ENCODE peak calls at places on chromosomes 7 and 10, in eight cellular contexts. One of them, this sample, is unnamed.

GRCh38 chr7:136114966-136115762 is 138.0 kb upstream of the MTPN start:
- DNase-seq in NCI-H345: no peak
- DNase-seq in anterior cingulate cortex: no peak
- DNase-seq in GM23338: peak; percentile 86
- DNase-seq in stimulated activated CD4-positive, alpha-beta T cell treated with anti-CD3 and anti-CD28 coated beads, Interleukin-2, amount 100 ng/mL, for 48 hours: peak; percentile 49
- DNase-seq in activated naive CD4-positive, alpha-beta T cell: no peak
- DNase-seq in HT1080: peak; percentile 47
- DNase-seq in posterior vena cava: peak; percentile 71
- DNase-seq in this sample: peak; percentile 69

GRCh38 chr10:123997486-123998196 is 95.8 kb downstream of the CHST15 start:
- DNase-seq in posterior vena cava: peak; percentile 83
- DNase-seq in stimulated activated CD4-positive, alpha-beta T cell treated with anti-CD3 and anti-CD28 coated beads, Interleukin-2, amount 100 ng/mL, for 48 hours: no peak
- DNase-seq in NCI-H345: no peak
- DNase-seq in GM23338: no peak
- DNase-seq in HT1080: peak; percentile 97
- DNase-seq in anterior cingulate cortex: no peak
- DNase-seq in activated naive CD4-positive, alpha-beta T cell: no peak
- DNase-seq in this sample: no peak

GRCh38 chr10:76012928-76013327 is 581.5 kb downstream of the LRMDA start:
- DNase-seq in posterior vena cava: no peak
- DNase-seq in stimulated activated CD4-positive, alpha-beta T cell treated with anti-CD3 and anti-CD28 coated beads, Interleukin-2, amount 100 ng/mL, for 48 hours: no peak
- DNase-seq in GM23338: no peak
- DNase-seq in activated naive CD4-positive, alpha-beta T cell: no peak
- DNase-seq in HT1080: no peak
- DNase-seq in anterior cingulate cortex: no peak
- DNase-seq in NCI-H345: no peak
- DNase-seq in this sample: peak; percentile 35

GRCh38 chr10:36030516-36030915 is 388.4 kb upstream of the FZD8 start:
- DNase-seq in stimulated activated CD4-positive, alpha-beta T cell treated with anti-CD3 and anti-CD28 coated beads, Interleukin-2, amount 100 ng/mL, for 48 hours: no peak
- DNase-seq in activated naive CD4-positive, alpha-beta T cell: no peak
- DNase-seq in HT1080: no peak
- DNase-seq in GM23338: no peak
- DNase-seq in posterior vena cava: no peak
- DNase-seq in anterior cingulate cortex: no peak
- DNase-seq in NCI-H345: no peak
- DNase-seq in this sample: no peak

GRCh38 chr10:114876602-114877300 is 55.2 kb downstream of the FHIP2A start:
- DNase-seq in posterior vena cava: peak; percentile 86
- DNase-seq in stimulated activated CD4-positive, alpha-beta T cell treated with anti-CD3 and anti-CD28 coated beads, Interleukin-2, amount 100 ng/mL, for 48 hours: peak; percentile 50
- DNase-seq in anterior cingulate cortex: peak; percentile 7
- DNase-seq in HT1080: peak; percentile 63
- DNase-seq in NCI-H345: peak; percentile 48
- DNase-seq in GM23338: peak; percentile 96
- DNase-seq in activated naive CD4-positive, alpha-beta T cell: no peak
- DNase-seq in this sample: peak; percentile 79

GRCh38 chr7:19107392-19108147 is 9.9 kb downstream of the TWIST1 start:
- DNase-seq in HT1080: no peak
- DNase-seq in stimulated activated CD4-positive, alpha-beta T cell treated with anti-CD3 and anti-CD28 coated beads, Interleukin-2, amount 100 ng/mL, for 48 hours: no peak
- DNase-seq in activated naive CD4-positive, alpha-beta T cell: no peak
- DNase-seq in posterior vena cava: peak; percentile 76
- DNase-seq in anterior cingulate cortex: no peak
- DNase-seq in GM23338: peak; percentile 73
- DNase-seq in NCI-H345: no peak
- DNase-seq in this sample: peak; percentile 93

GRCh38 chr10:35300063-35300699 is 36.1 kb upstream of the CCNY start:
- DNase-seq in GM23338: no peak
- DNase-seq in stimulated activated CD4-positive, alpha-beta T cell treated with anti-CD3 and anti-CD28 coated beads, Interleukin-2, amount 100 ng/mL, for 48 hours: no peak
- DNase-seq in NCI-H345: no peak
- DNase-seq in posterior vena cava: peak; percentile 92
- DNase-seq in activated naive CD4-positive, alpha-beta T cell: no peak
- DNase-seq in anterior cingulate cortex: peak; percentile 18
- DNase-seq in HT1080: peak; percentile 87
- DNase-seq in this sample: peak; percentile 73

GRCh38 chr10:70906953-70907618 is 18.7 kb upstream of the PCBD1 start:
- DNase-seq in NCI-H345: no peak
- DNase-seq in activated naive CD4-positive, alpha-beta T cell: no peak
- DNase-seq in anterior cingulate cortex: no peak
- DNase-seq in GM23338: no peak
- DNase-seq in posterior vena cava: peak; percentile 57
- DNase-seq in HT1080: no peak
- DNase-seq in stimulated activated CD4-positive, alpha-beta T cell treated with anti-CD3 and anti-CD28 coated beads, Interleukin-2, amount 100 ng/mL, for 48 hours: no peak
- DNase-seq in this sample: no peak

GRCh38 chr10:93379366-93380042 is 102.6 kb downstream of the MYOF start:
- DNase-seq in GM23338: no peak
- DNase-seq in activated naive CD4-positive, alpha-beta T cell: no peak
- DNase-seq in NCI-H345: no peak
- DNase-seq in anterior cingulate cortex: no peak
- DNase-seq in stimulated activated CD4-positive, alpha-beta T cell treated with anti-CD3 and anti-CD28 coated beads, Interleukin-2, amount 100 ng/mL, for 48 hours: peak; percentile 25
- DNase-seq in posterior vena cava: no peak
- DNase-seq in HT1080: peak; percentile 84
- DNase-seq in this sample: no peak

GRCh38 chr10:6493521-6494451 is 86.3 kb downstream of the PRKCQ start:
- DNase-seq in posterior vena cava: no peak
- DNase-seq in GM23338: no peak
- DNase-seq in NCI-H345: no peak
- DNase-seq in activated naive CD4-positive, alpha-beta T cell: no peak
- DNase-seq in anterior cingulate cortex: no peak
- DNase-seq in HT1080: peak; percentile 65
- DNase-seq in stimulated activated CD4-positive, alpha-beta T cell treated with anti-CD3 and anti-CD28 coated beads, Interleukin-2, amount 100 ng/mL, for 48 hours: no peak
- DNase-seq in this sample: no peak

GRCh38 chr7:24952464-24952863 is 27.5 kb downstream of the OSBPL3 start:
- DNase-seq in HT1080: no peak
- DNase-seq in anterior cingulate cortex: no peak
- DNase-seq in NCI-H345: no peak
- DNase-seq in activated naive CD4-positive, alpha-beta T cell: no peak
- DNase-seq in GM23338: no peak
- DNase-seq in stimulated activated CD4-positive, alpha-beta T cell treated with anti-CD3 and anti-CD28 coated beads, Interleukin-2, amount 100 ng/mL, for 48 hours: no peak
- DNase-seq in posterior vena cava: no peak
- DNase-seq in this sample: no peak